ENCODE peak calls at places on chromosomes 11 and 22, in nine cellular contexts. O is transverse colon, L is A549, H is HepG2, A is ovary, S is tibial nerve, W is K562, R is H1, G is stomach. F is an unnamed sample.

GRCh38 chr11:107598225-107599139 is 7.5 kb downstream of the ELMOD1 start:
- DNase-seq in O (no peak), L (peak), H (no peak), A (no peak), S (no peak), W (no peak), R (no peak), G (no peak), F (no peak)

GRCh38 chr22:23212061-23213030 is 32.0 kb downstream of the BCR start:
- DNase-seq in O (no peak), L (no peak), H (no peak), A (no peak), S (no peak), W (peak), R (no peak), G (no peak), F (no peak)

GRCh38 chr11:19666951-19667350 is 45.7 kb upstream of the NAV2 start:
- DNase-seq in O (no peak), L (no peak), H (no peak), A (no peak), S (no peak), W (no peak), R (no peak), G (no peak), F (no peak)

GRCh38 chr11:11241284-11241683 is 111.8 kb downstream of the CSNK2A3 start:
- DNase-seq in O (no peak), L (no peak), H (no peak), A (no peak), S (no peak), W (no peak), R (no peak), G (no peak), F (no peak)

GRCh38 chr11:96254087-96254486 is 88.9 kb downstream of the MAML2 start:
- DNase-seq in O (peak), L (no peak), H (peak), A (no peak), S (no peak), W (no peak), R (no peak), G (no peak), F (no peak)

GRCh38 chr11:117824571-117825537 is at the start of gene FXYD2:
- DNase-seq in O (peak), L (no peak), H (no peak), A (peak), S (no peak), W (no peak), R (no peak), G (peak), F (peak)

GRCh38 chr22:23278883-23279675 is 98.8 kb downstream of the BCR start:
- DNase-seq in O (peak), L (peak), H (no peak), A (no peak), S (no peak), W (peak), R (no peak), G (peak), F (no peak)

GRCh38 chr22:31604746-31605705 is 57.0 kb downstream of the PISD start:
- DNase-seq in O (no peak), L (no peak), H (peak), A (no peak), S (no peak), W (no peak), R (no peak), G (no peak), F (peak)

GRCh38 chr11:77086521-77087472 is 15.8 kb upstream of the OMP start:
- DNase-seq in O (peak), L (no peak), H (peak), A (peak), S (no peak), W (no peak), R (no peak), G (peak), F (peak)

GRCh38 chr11:65498042-65498726 is 661 bp upstream of the MALAT1 start:
- DNase-seq in O (peak), L (peak), H (no peak), A (peak), S (no peak), W (no peak), R (no peak), G (peak), F (peak)

GRCh38 chr11:122209619-122210377 is 93.8 kb upstream of the BLID start:
- DNase-seq in O (peak), L (peak), H (no peak), A (peak), S (peak), W (no peak), R (no peak), G (no peak), F (no peak)

GRCh38 chr22:47354668-47355387 is 592.4 kb downstream of the TBC1D22A start:
- DNase-seq in O (no peak), L (no peak), H (no peak), A (no peak), S (no peak), W (no peak), R (no peak), G (peak), F (no peak)

GRCh38 chr11:62792193-62792575 is 378 bp upstream of the TMEM223 start:
- DNase-seq in O (peak), L (no peak), H (no peak), A (no peak), S (no peak), W (no peak), R (no peak), G (no peak), F (no peak)

GRCh38 chr11:98507208-98507607 is 513.5 kb upstream of the CNTN5 start:
- DNase-seq in O (no peak), L (no peak), H (no peak), A (no peak), S (no peak), W (no peak), R (no peak), G (no peak), F (no peak)

GRCh38 chr11:88035271-88035670 is 140.0 kb downstream of the RAB38 start:
- DNase-seq in O (no peak), L (no peak), H (no peak), A (no peak), S (no peak), W (no peak), R (no peak), G (no peak), F (no peak)

GRCh38 chr11:122140535-122140934 is 24.5 kb upstream of the BLID start:
- DNase-seq in O (no peak), L (no peak), H (no peak), A (no peak), S (no peak), W (no peak), R (no peak), G (no peak), F (no peak)

GRCh38 chr11:117979481-117980211 is 6.5 kb upstream of the IL10RA start:
- DNase-seq in O (no peak), L (no peak), H (no peak), A (no peak), S (no peak), W (no peak), R (no peak), G (no peak), F (no peak)

GRCh38 chr11:6667733-6668374 is 12.2 kb upstream of the DCHS1 start:
- DNase-seq in O (no peak), L (peak), H (peak), A (no peak), S (no peak), W (peak), R (no peak), G (no peak), F (no peak)

GRCh38 chr11:31529189-31529588 is 19.6 kb downstream of the ELP4 start:
- DNase-seq in O (no peak), L (no peak), H (no peak), A (no peak), S (no peak), W (no peak), R (no peak), G (no peak), F (no peak)

GRCh38 chr22:23012081-23012622 is 58.2 kb upstream of the GNAZ start:
- DNase-seq in O (no peak), L (no peak), H (no peak), A (no peak), S (no peak), W (peak), R (no peak), G (no peak), F (no peak)

GRCh38 chr11:119592642-119593041 is 136.4 kb downstream of the NECTIN1 start:
- DNase-seq in O (no peak), L (no peak), H (no peak), A (no peak), S (no peak), W (no peak), R (no peak), G (no peak), F (no peak)

GRCh38 chr11:39239553-39239952 is 2219.9 kb downstream of the LRRC4C start:
- DNase-seq in O (no peak), L (no peak), H (no peak), A (no peak), S (no peak), W (no peak), R (no peak), G (no peak), F (no peak)

GRCh38 chr11:70779433-70780245 is 381.3 kb downstream of the CTTN start:
- DNase-seq in O (no peak), L (no peak), H (no peak), A (no peak), S (no peak), W (no peak), R (no peak), G (no peak), F (no peak)

GRCh38 chr11:35579557-35580396 is 38.5 kb upstream of the FJX1 start:
- DNase-seq in O (no peak), L (peak), H (peak), A (no peak), S (no peak), W (peak), R (no peak), G (no peak), F (no peak)

GRCh38 chr11:117827521-117828511 is 3.3 kb upstream of the FXYD2 start:
- DNase-seq in O (peak), L (no peak), H (no peak), A (peak), S (no peak), W (no peak), R (no peak), G (peak), F (peak)

GRCh38 chr22:17926516-17926915 is 97.8 kb downstream of the MICAL3 start:
- DNase-seq in O (no peak), L (no peak), H (no peak), A (no peak), S (no peak), W (no peak), R (no peak), G (peak), F (peak)

GRCh38 chr11:70477607-70478006 is 79.3 kb downstream of the CTTN start:
- DNase-seq in O (no peak), L (no peak), H (no peak), A (no peak), S (no peak), W (no peak), R (no peak), G (no peak), F (no peak)

GRCh38 chr22:23556026-23556620 is 24.0 kb downstream of the IGLL1 start:
- DNase-seq in O (no peak), L (no peak), H (no peak), A (no peak), S (no peak), W (no peak), R (no peak), G (no peak), F (peak)

GRCh38 chr11:117814766-117815261 is 9.7 kb downstream of the FXYD2 start:
- DNase-seq in O (peak), L (peak), H (peak), A (peak), S (peak), W (no peak), R (no peak), G (peak), F (peak)

GRCh38 chr11:115257286-115258077 is 246.7 kb downstream of the CADM1 start:
- DNase-seq in O (no peak), L (no peak), H (no peak), A (no peak), S (no peak), W (no peak), R (no peak), G (no peak), F (no peak)

GRCh38 chr11:71188073-71188472 is 64.3 kb downstream of the SHANK2 start:
- DNase-seq in O (no peak), L (no peak), H (no peak), A (no peak), S (no peak), W (no peak), R (no peak), G (no peak), F (no peak)

GRCh38 chr11:111469200-111469599 is 43.0 kb downstream of the BTG4 start:
- DNase-seq in O (no peak), L (no peak), H (no peak), A (no peak), S (no peak), W (no peak), R (no peak), G (no peak), F (no peak)

GRCh38 chr22:50574383-50574755 is 3.9 kb downstream of the CPT1B start:
- DNase-seq in O (no peak), L (no peak), H (no peak), A (no peak), S (no peak), W (no peak), R (no peak), G (no peak), F (no peak)

GRCh38 chr11:27863637-27864036 is 163.4 kb upstream of the BDNF start:
- DNase-seq in O (no peak), L (no peak), H (no peak), A (no peak), S (no peak), W (no peak), R (no peak), G (no peak), F (no peak)
- TF ChIP-seq EP300 in O (no peak), L (no peak), H (no peak), A (no peak), S (no peak), W (no peak), R (no peak), G (no peak), F (no peak)

DNA sequence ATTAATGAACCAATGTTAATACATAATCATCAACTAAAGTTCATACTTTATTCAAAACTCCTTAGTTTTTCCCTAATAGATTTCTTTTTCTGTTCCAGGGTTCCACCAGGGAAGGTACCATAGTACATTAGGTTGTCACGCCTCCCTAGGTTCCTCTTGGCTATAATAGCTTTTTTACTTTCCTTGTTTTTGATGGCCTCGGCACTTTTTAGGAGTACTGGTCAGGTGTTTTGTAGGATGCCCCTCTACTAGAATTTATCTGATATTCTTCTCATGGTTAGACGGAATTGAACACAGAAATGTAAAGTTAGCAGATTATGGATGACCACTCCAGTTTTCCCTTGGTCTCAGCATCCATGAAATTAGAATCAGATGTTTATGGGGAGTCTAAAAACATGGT is 34.0 kb downstream of the PARVA start:
- DNase-seq in O (no peak), L (no peak), H (no peak), A (no peak), S (no peak), W (no peak), R (no peak), G (no peak), F (no peak)
- TF ChIP-seq EP300 in O (no peak), L (no peak), H (no peak), A (no peak), S (no peak), W (no peak), R (no peak), G (no peak), F (no peak)

DNA sequence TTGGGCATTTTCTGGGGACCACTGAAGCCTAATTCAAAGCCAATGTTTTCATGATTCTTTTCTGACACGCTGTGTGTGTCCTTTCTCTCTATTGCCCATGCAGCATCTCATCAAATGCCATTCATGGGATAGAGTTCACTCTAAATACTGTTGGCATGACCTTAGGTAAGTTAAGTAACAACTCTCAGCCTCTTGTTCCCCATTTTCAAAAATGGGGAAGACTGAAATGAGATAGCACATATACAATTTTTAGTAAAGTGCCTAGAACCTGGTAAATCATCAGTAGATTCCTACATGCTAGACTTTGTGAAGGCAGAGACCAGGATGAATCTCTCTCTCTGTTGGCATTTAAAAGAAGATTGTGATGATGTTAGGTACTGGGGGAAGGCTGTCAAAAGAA is 12.7 kb upstream of the OR52K2 start:
- DNase-seq in O (no peak), L (no peak), H (no peak), A (no peak), S (no peak), W (no peak), R (no peak), G (no peak), F (no peak)
- TF ChIP-seq EP300 in O (no peak), L (no peak), H (no peak), A (no peak), S (no peak), W (no peak), R (no peak), G (no peak), F (no peak)

DNA sequence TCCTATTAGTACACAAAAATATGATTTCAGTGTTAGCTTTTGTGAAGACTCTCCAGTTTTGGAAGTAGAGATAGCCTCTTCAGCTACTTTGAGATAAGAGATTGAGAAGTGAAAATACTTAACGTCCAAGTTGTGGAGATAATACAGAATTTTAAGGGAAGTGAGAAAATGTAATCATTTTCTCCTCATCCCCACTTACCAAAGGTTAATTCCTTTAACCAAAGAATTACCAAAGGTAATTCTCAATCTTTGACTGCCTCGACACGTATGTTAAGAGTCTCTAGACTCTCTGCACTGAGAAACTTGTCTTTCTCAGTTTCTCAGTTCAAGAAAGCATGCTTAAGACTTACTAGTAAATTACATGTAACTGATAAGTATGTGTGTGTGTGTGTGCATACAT is 15.3 kb downstream of the C11orf54 start:
- DNase-seq in O (no peak), L (no peak), H (no peak), A (no peak), S (no peak), W (no peak), R (no peak), G (no peak), F (no peak)
- TF ChIP-seq EP300 in O (no peak), L (no peak), H (no peak), A (no peak), S (no peak), W (no peak), R (no peak), G (no peak), F (no peak)

DNA sequence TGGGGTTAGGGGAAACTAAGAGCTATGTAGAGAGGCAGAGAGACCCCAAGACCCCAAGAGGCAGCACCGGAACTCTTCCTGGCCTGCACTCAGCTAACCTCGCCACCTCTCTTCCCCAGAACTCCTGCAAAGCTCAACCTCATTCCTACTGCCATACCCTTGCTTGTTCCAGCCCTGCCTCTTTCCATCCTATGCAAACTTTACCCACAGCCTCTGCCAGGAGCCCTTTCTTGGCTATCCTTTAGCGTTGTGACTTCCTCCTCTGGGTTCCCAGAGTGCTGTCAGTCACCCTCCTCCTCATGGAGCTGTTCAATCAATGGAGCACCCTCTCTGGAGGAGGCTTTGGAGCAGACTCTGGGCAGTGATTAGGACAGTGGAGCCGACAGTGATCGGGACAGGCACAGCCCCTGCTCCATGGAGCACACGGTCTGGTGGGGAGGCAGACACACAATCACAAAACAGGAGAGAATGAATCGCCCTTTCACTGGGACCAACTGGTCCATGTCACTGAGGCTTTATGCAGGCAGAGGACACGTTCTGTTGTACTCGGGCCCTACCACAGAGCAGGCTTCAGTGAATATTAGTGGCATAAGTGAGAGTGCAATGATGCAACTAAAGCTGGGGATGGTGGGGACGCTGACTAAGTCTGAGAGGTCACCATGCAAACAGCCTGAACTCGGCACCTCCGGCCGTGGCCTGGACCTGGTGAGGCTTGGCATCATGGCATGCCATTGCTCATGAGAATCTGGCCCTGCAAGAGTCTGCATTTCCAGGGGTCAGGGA is 24.6 kb upstream of the P2RY2 start:
- DNase-seq in O (peak), L (no peak), H (no peak), A (no peak), S (no peak), W (no peak), R (no peak), G (peak), F (peak)
- TF ChIP-seq EP300 in O (no peak), L (no peak), H (no peak), A (no peak), S (no peak), W (no peak), R (no peak), G (no peak), F (no peak)

DNA sequence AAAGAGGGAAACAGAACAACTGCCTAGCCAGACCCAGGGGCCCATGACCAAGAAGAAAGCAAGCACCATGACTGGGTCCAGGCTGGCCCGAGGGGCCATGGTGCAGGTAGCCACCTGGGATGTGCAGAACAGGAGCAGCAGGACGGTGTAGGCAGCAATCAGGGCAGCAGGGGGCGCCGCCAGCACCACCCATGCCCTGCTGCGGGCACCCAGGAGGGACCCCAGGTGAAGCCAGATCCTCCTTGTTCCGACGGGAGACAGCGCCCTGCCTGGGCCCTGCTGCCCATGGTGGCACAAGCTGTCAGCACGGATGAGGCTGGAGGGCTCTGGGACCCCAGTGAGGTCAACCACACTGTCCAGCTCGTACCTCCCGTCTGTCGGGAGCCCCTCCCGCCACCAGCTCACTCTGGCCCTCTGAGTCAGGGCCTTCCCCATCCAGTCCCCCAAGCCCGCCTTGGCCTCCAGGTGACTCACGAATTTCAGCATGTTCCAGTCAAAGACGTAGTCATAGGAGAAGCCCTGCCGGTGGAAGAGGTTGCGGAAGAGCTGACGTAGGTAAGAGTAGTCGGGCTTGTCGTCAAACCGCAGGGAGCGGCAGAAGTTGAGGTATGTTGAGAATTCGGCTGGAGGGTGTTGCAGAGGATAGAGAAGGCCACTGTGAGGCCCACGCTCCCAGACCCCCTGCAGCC is 18.8 kb downstream of the CSNK1E start:
- DNase-seq in O (no peak), L (no peak), H (no peak), A (no peak), S (no peak), W (no peak), R (no peak), G (no peak), F (no peak)
- TF ChIP-seq EP300 in O (no peak), L (no peak), H (no peak), A (no peak), S (no peak), W (no peak), R (no peak), G (no peak), F (no peak)